ENCODE peak calls at places on chromosomes 5 and 9, in ten cellular contexts. One of them, this sample, is unnamed.

GRCh38 chr5:141857226-141857625 is 21.0 kb downstream of the PCDH1 start:
- DNase-seq in brain microvascular endothelial cell: no peak
- DNase-seq in mucosa of gallbladder: no peak
- DNase-seq in right lobe of liver: peak
- DNase-seq in Peyer's patch: no peak
- DNase-seq in GM04504: no peak
- DNase-seq in dorsolateral prefrontal cortex: no peak
- DNase-seq in M059J: no peak
- DNase-seq in IMR-90: no peak
- DNase-seq in kidney epithelial cell: no peak
- DNase-seq in this sample: no peak

GRCh38 chr5:54361683-54362411 is 51.5 kb upstream of the ARL15 start:
- DNase-seq in right lobe of liver: no peak
- DNase-seq in GM04504: no peak
- DNase-seq in kidney epithelial cell: no peak
- DNase-seq in Peyer's patch: no peak
- DNase-seq in brain microvascular endothelial cell: no peak
- DNase-seq in mucosa of gallbladder: no peak
- DNase-seq in M059J: peak
- DNase-seq in dorsolateral prefrontal cortex: no peak
- DNase-seq in IMR-90: no peak
- DNase-seq in this sample: peak

GRCh38 chr5:157387683-157388093 is 72.3 kb upstream of the NIPAL4 start:
- DNase-seq in dorsolateral prefrontal cortex: peak
- DNase-seq in M059J: peak
- DNase-seq in IMR-90: peak
- DNase-seq in mucosa of gallbladder: peak
- DNase-seq in right lobe of liver: no peak
- DNase-seq in GM04504: peak
- DNase-seq in brain microvascular endothelial cell: peak
- DNase-seq in kidney epithelial cell: peak
- DNase-seq in Peyer's patch: no peak
- DNase-seq in this sample: peak

GRCh38 chr9:25964239-25964638 is 286.0 kb upstream of the TUSC1 start:
- DNase-seq in dorsolateral prefrontal cortex: no peak
- DNase-seq in right lobe of liver: no peak
- DNase-seq in M059J: peak
- DNase-seq in IMR-90: peak
- DNase-seq in GM04504: peak
- DNase-seq in mucosa of gallbladder: peak
- DNase-seq in brain microvascular endothelial cell: peak
- DNase-seq in kidney epithelial cell: peak
- DNase-seq in Peyer's patch: no peak
- DNase-seq in this sample: peak

GRCh38 chr5:40547994-40548575 is 131.6 kb upstream of the PTGER4 start:
- DNase-seq in brain microvascular endothelial cell: no peak
- DNase-seq in mucosa of gallbladder: no peak
- DNase-seq in Peyer's patch: no peak
- DNase-seq in IMR-90: no peak
- DNase-seq in right lobe of liver: peak
- DNase-seq in dorsolateral prefrontal cortex: no peak
- DNase-seq in kidney epithelial cell: no peak
- DNase-seq in GM04504: no peak
- DNase-seq in M059J: peak
- DNase-seq in this sample: no peak

GRCh38 chr9:129500166-129500862 is 120.6 kb downstream of the C9orf50 start:
- DNase-seq in GM04504: no peak
- DNase-seq in M059J: no peak
- DNase-seq in Peyer's patch: no peak
- DNase-seq in mucosa of gallbladder: no peak
- DNase-seq in brain microvascular endothelial cell: no peak
- DNase-seq in right lobe of liver: no peak
- DNase-seq in kidney epithelial cell: no peak
- DNase-seq in dorsolateral prefrontal cortex: no peak
- DNase-seq in IMR-90: no peak
- DNase-seq in this sample: peak

GRCh38 chr5:173778784-173779304 is 109.3 kb upstream of the CPEB4 start:
- DNase-seq in GM04504: no peak
- DNase-seq in kidney epithelial cell: no peak
- DNase-seq in M059J: no peak
- DNase-seq in brain microvascular endothelial cell: peak
- DNase-seq in mucosa of gallbladder: peak
- DNase-seq in right lobe of liver: no peak
- DNase-seq in dorsolateral prefrontal cortex: no peak
- DNase-seq in Peyer's patch: no peak
- DNase-seq in IMR-90: peak
- DNase-seq in this sample: peak

GRCh38 chr9:128735373-128735772 is 11.4 kb upstream of the ZDHHC12 start:
- DNase-seq in kidney epithelial cell: no peak
- DNase-seq in right lobe of liver: no peak
- DNase-seq in dorsolateral prefrontal cortex: peak
- DNase-seq in IMR-90: no peak
- DNase-seq in Peyer's patch: no peak
- DNase-seq in brain microvascular endothelial cell: no peak
- DNase-seq in M059J: no peak
- DNase-seq in mucosa of gallbladder: no peak
- DNase-seq in GM04504: no peak
- DNase-seq in this sample: no peak

GRCh38 chr5:98905857-98906688 is 22.7 kb downstream of the CHD1 start:
- DNase-seq in IMR-90: peak
- DNase-seq in kidney epithelial cell: no peak
- DNase-seq in GM04504: no peak
- DNase-seq in brain microvascular endothelial cell: no peak
- DNase-seq in mucosa of gallbladder: no peak
- DNase-seq in dorsolateral prefrontal cortex: no peak
- DNase-seq in M059J: peak
- DNase-seq in Peyer's patch: no peak
- DNase-seq in right lobe of liver: no peak
- DNase-seq in this sample: peak

GRCh38 chr5:102678267-102679058 is 76.6 kb upstream of the PAM start:
- DNase-seq in Peyer's patch: no peak
- DNase-seq in M059J: peak
- DNase-seq in kidney epithelial cell: no peak
- DNase-seq in dorsolateral prefrontal cortex: no peak
- DNase-seq in right lobe of liver: no peak
- DNase-seq in brain microvascular endothelial cell: peak
- DNase-seq in IMR-90: peak
- DNase-seq in GM04504: no peak
- DNase-seq in mucosa of gallbladder: no peak
- DNase-seq in this sample: peak

GRCh38 chr5:37940931-37941623 is 101.2 kb upstream of the GDNF start:
- DNase-seq in GM04504: no peak
- DNase-seq in dorsolateral prefrontal cortex: no peak
- DNase-seq in right lobe of liver: no peak
- DNase-seq in IMR-90: no peak
- DNase-seq in kidney epithelial cell: no peak
- DNase-seq in Peyer's patch: no peak
- DNase-seq in mucosa of gallbladder: no peak
- DNase-seq in brain microvascular endothelial cell: no peak
- DNase-seq in M059J: peak
- DNase-seq in this sample: no peak

GRCh38 chr5:172283020-172283861 is at the start of gene UBTD2:
- DNase-seq in M059J: peak
- DNase-seq in Peyer's patch: peak
- DNase-seq in dorsolateral prefrontal cortex: peak
- DNase-seq in GM04504: no peak
- DNase-seq in IMR-90: peak
- DNase-seq in right lobe of liver: peak
- DNase-seq in mucosa of gallbladder: peak
- DNase-seq in brain microvascular endothelial cell: peak
- DNase-seq in kidney epithelial cell: no peak
- DNase-seq in this sample: peak

GRCh38 chr9:68536876-68537490 is 3.7 kb downstream of the TMEM252 start:
- DNase-seq in brain microvascular endothelial cell: no peak
- DNase-seq in Peyer's patch: no peak
- DNase-seq in right lobe of liver: no peak
- DNase-seq in M059J: no peak
- DNase-seq in dorsolateral prefrontal cortex: no peak
- DNase-seq in kidney epithelial cell: no peak
- DNase-seq in GM04504: no peak
- DNase-seq in mucosa of gallbladder: no peak
- DNase-seq in IMR-90: no peak
- DNase-seq in this sample: no peak

GRCh38 chr5:115542076-115542475 is 2.5 kb downstream of the FEM1C start:
- DNase-seq in dorsolateral prefrontal cortex: no peak
- DNase-seq in kidney epithelial cell: no peak
- DNase-seq in Peyer's patch: no peak
- DNase-seq in M059J: peak
- DNase-seq in right lobe of liver: no peak
- DNase-seq in brain microvascular endothelial cell: no peak
- DNase-seq in IMR-90: peak
- DNase-seq in mucosa of gallbladder: no peak
- DNase-seq in GM04504: no peak
- DNase-seq in this sample: peak

GRCh38 chr5:173016621-173017046 is 33.1 kb downstream of the ATP6V0E1 start:
- DNase-seq in mucosa of gallbladder: peak
- DNase-seq in dorsolateral prefrontal cortex: no peak
- DNase-seq in kidney epithelial cell: peak
- DNase-seq in Peyer's patch: no peak
- DNase-seq in M059J: peak
- DNase-seq in brain microvascular endothelial cell: peak
- DNase-seq in IMR-90: peak
- DNase-seq in right lobe of liver: peak
- DNase-seq in GM04504: peak
- DNase-seq in this sample: peak

GRCh38 chr9:126465977-126466376 is 139.3 kb downstream of the MVB12B start:
- DNase-seq in M059J: no peak
- DNase-seq in kidney epithelial cell: no peak
- DNase-seq in Peyer's patch: no peak
- DNase-seq in IMR-90: no peak
- DNase-seq in GM04504: no peak
- DNase-seq in mucosa of gallbladder: no peak
- DNase-seq in dorsolateral prefrontal cortex: no peak
- DNase-seq in brain microvascular endothelial cell: no peak
- DNase-seq in right lobe of liver: no peak
- DNase-seq in this sample: no peak

GRCh38 chr5:140833993-140834392 is at the start of gene PCDHA7:
- DNase-seq in right lobe of liver: no peak
- DNase-seq in dorsolateral prefrontal cortex: no peak
- DNase-seq in Peyer's patch: no peak
- DNase-seq in M059J: peak
- DNase-seq in GM04504: no peak
- DNase-seq in mucosa of gallbladder: no peak
- DNase-seq in brain microvascular endothelial cell: no peak
- DNase-seq in kidney epithelial cell: no peak
- DNase-seq in IMR-90: peak
- DNase-seq in this sample: peak

GRCh38 chr5:133274597-133274935 is 222.8 kb downstream of the HSPA4 start:
- DNase-seq in dorsolateral prefrontal cortex: no peak
- DNase-seq in kidney epithelial cell: no peak
- DNase-seq in mucosa of gallbladder: no peak
- DNase-seq in GM04504: no peak
- DNase-seq in M059J: no peak
- DNase-seq in brain microvascular endothelial cell: no peak
- DNase-seq in right lobe of liver: no peak
- DNase-seq in IMR-90: no peak
- DNase-seq in Peyer's patch: no peak
- DNase-seq in this sample: no peak

GRCh38 chr5:116465411-116465810 is 109.2 kb downstream of the SEMA6A start:
- DNase-seq in dorsolateral prefrontal cortex: no peak
- DNase-seq in right lobe of liver: no peak
- DNase-seq in kidney epithelial cell: no peak
- DNase-seq in Peyer's patch: no peak
- DNase-seq in brain microvascular endothelial cell: no peak
- DNase-seq in M059J: no peak
- DNase-seq in GM04504: no peak
- DNase-seq in IMR-90: no peak
- DNase-seq in mucosa of gallbladder: no peak
- DNase-seq in this sample: no peak

GRCh38 chr9:27457445-27457844 is 66.6 kb upstream of the IFNK start:
- DNase-seq in brain microvascular endothelial cell: no peak
- DNase-seq in IMR-90: no peak
- DNase-seq in Peyer's patch: peak
- DNase-seq in GM04504: no peak
- DNase-seq in right lobe of liver: no peak
- DNase-seq in mucosa of gallbladder: peak
- DNase-seq in M059J: no peak
- DNase-seq in kidney epithelial cell: no peak
- DNase-seq in dorsolateral prefrontal cortex: no peak
- DNase-seq in this sample: no peak

GRCh38 chr5:150394103-150394502 is 18.6 kb downstream of the CD74 start:
- DNase-seq in right lobe of liver: no peak
- DNase-seq in kidney epithelial cell: no peak
- DNase-seq in brain microvascular endothelial cell: peak
- DNase-seq in IMR-90: peak
- DNase-seq in M059J: peak
- DNase-seq in GM04504: no peak
- DNase-seq in Peyer's patch: no peak
- DNase-seq in dorsolateral prefrontal cortex: no peak
- DNase-seq in mucosa of gallbladder: no peak
- DNase-seq in this sample: peak

GRCh38 chr9:19342927-19343326 is 37.1 kb downstream of the RPS6 start:
- DNase-seq in dorsolateral prefrontal cortex: no peak
- DNase-seq in M059J: no peak
- DNase-seq in GM04504: no peak
- DNase-seq in mucosa of gallbladder: no peak
- DNase-seq in brain microvascular endothelial cell: peak
- DNase-seq in kidney epithelial cell: no peak
- DNase-seq in IMR-90: no peak
- DNase-seq in right lobe of liver: no peak
- DNase-seq in Peyer's patch: no peak
- DNase-seq in this sample: peak

GRCh38 chr5:61603211-61603908 is 271.3 kb downstream of the ZSWIM6 start:
- DNase-seq in GM04504: no peak
- DNase-seq in kidney epithelial cell: no peak
- DNase-seq in brain microvascular endothelial cell: no peak
- DNase-seq in IMR-90: no peak
- DNase-seq in dorsolateral prefrontal cortex: peak
- DNase-seq in M059J: peak
- DNase-seq in right lobe of liver: peak
- DNase-seq in Peyer's patch: no peak
- DNase-seq in mucosa of gallbladder: peak
- DNase-seq in this sample: no peak

GRCh38 chr9:136197372-136197875 is 7.5 kb downstream of the LHX3 start:
- DNase-seq in IMR-90: no peak
- DNase-seq in mucosa of gallbladder: no peak
- DNase-seq in dorsolateral prefrontal cortex: no peak
- DNase-seq in Peyer's patch: no peak
- DNase-seq in M059J: no peak
- DNase-seq in kidney epithelial cell: no peak
- DNase-seq in brain microvascular endothelial cell: no peak
- DNase-seq in GM04504: no peak
- DNase-seq in right lobe of liver: no peak
- DNase-seq in this sample: no peak

GRCh38 chr5:102450313-102450990 is 48.3 kb downstream of the SLCO6A1 start:
- DNase-seq in GM04504: no peak
- DNase-seq in IMR-90: no peak
- DNase-seq in mucosa of gallbladder: no peak
- DNase-seq in brain microvascular endothelial cell: peak
- DNase-seq in kidney epithelial cell: no peak
- DNase-seq in Peyer's patch: peak
- DNase-seq in M059J: peak
- DNase-seq in right lobe of liver: no peak
- DNase-seq in dorsolateral prefrontal cortex: no peak
- DNase-seq in this sample: peak

GRCh38 chr9:105842023-105842644 is 147.8 kb downstream of the TMEM38B start:
- DNase-seq in dorsolateral prefrontal cortex: no peak
- DNase-seq in M059J: peak
- DNase-seq in IMR-90: peak
- DNase-seq in Peyer's patch: no peak
- DNase-seq in kidney epithelial cell: no peak
- DNase-seq in mucosa of gallbladder: peak
- DNase-seq in right lobe of liver: no peak
- DNase-seq in brain microvascular endothelial cell: peak
- DNase-seq in GM04504: peak
- DNase-seq in this sample: peak

GRCh38 chr9:73116030-73116429 is 35.6 kb upstream of the ANXA1 start:
- DNase-seq in GM04504: peak
- DNase-seq in mucosa of gallbladder: no peak
- DNase-seq in right lobe of liver: no peak
- DNase-seq in brain microvascular endothelial cell: peak
- DNase-seq in IMR-90: peak
- DNase-seq in dorsolateral prefrontal cortex: no peak
- DNase-seq in kidney epithelial cell: no peak
- DNase-seq in M059J: peak
- DNase-seq in Peyer's patch: no peak
- DNase-seq in this sample: peak

GRCh38 chr5:174720066-174720611 is 4.2 kb upstream of the MSX2 start:
- DNase-seq in kidney epithelial cell: no peak
- DNase-seq in right lobe of liver: no peak
- DNase-seq in Peyer's patch: no peak
- DNase-seq in IMR-90: no peak
- DNase-seq in M059J: no peak
- DNase-seq in GM04504: no peak
- DNase-seq in brain microvascular endothelial cell: no peak
- DNase-seq in dorsolateral prefrontal cortex: no peak
- DNase-seq in mucosa of gallbladder: no peak
- DNase-seq in this sample: no peak